ENCODE peak calls at places on chromosomes 3 and 15, in four cellular contexts. Y is stimulated activated CD4-positive, alpha-beta T cell treated with anti-CD3 and anti-CD28 coated beads, Interleukin-12 subunit alpha, Interleukin-12 subunit beta, amount 100 ng/mL, for 4 hours; D is mesothelial cell of epicardium; E is memory B cell. W is an unnamed sample.

GRCh38 chr3:110576962-110577361 is 494.7 kb upstream of the NECTIN3 start:
- DNase-seq in E (no peak), D (no peak), Y (no peak), W (no peak)

GRCh38 chr3:169699536-169700050 is 36.1 kb upstream of the MECOM start:
- DNase-seq in E (no peak), Y (no peak), D (no peak), W (no peak)

GRCh38 chr3:122005033-122005565 is 16.9 kb downstream of the ILDR1 start:
- DNase-seq in D (no peak), Y (no peak), E (peak), W (no peak)

GRCh38 chr15:82851981-82852511 is 42.6 kb downstream of the WHAMM start:
- DNase-seq in Y (no peak), E (no peak), D (no peak), W (no peak)

GRCh38 chr15:57213783-57214366 is 162.4 kb upstream of the CGNL1 start:
- DNase-seq in D (no peak), Y (no peak), E (peak), W (no peak)

GRCh38 chr3:152656207-152657001 is 178.5 kb upstream of the P2RY1 start:
- DNase-seq in D (no peak), Y (no peak), E (no peak), W (no peak)

GRCh38 chr3:134601539-134602439 is 49.0 kb downstream of the KY start:
- DNase-seq in D (peak), Y (no peak), E (no peak), W (no peak)

GRCh38 chr3:148459931-148460513 is 237.7 kb upstream of the AGTR1 start:
- DNase-seq in D (no peak), Y (no peak), E (no peak), W (no peak)

GRCh38 chr15:33852570-33852969 is 115.7 kb upstream of the CHRM5 start:
- DNase-seq in Y (no peak), D (no peak), E (no peak), W (no peak)

GRCh38 chr3:139523166-139523565 is 16.4 kb downstream of the RBP1 start:
- DNase-seq in D (no peak), E (no peak), Y (no peak), W (no peak)

GRCh38 chr3:49602877-49603411 is 48.7 kb downstream of the BSN start:
- DNase-seq in Y (peak), E (no peak), D (no peak), W (no peak)

GRCh38 chr3:113111308-113111707 is 100.0 kb upstream of the BOC start:
- DNase-seq in E (no peak), D (no peak), Y (no peak), W (no peak)

GRCh38 chr3:186870421-186871201 is 28.1 kb downstream of the ADIPOQ start:
- DNase-seq in Y (no peak), E (no peak), D (no peak), W (no peak)

GRCh38 chr15:82968066-82968465 is 15.5 kb upstream of the HOMER2 start:
- DNase-seq in Y (no peak), D (no peak), E (no peak), W (no peak)

GRCh38 chr3:99644017-99644416 is 5.6 kb downstream of the COL8A1 start:
- DNase-seq in E (no peak), D (no peak), Y (no peak), W (no peak)

GRCh38 chr3:195260286-195260905 is 10.6 kb downstream of the XXYLT1 start:
- DNase-seq in D (peak), E (no peak), Y (no peak), W (no peak)

GRCh38 chr3:66195347-66195783 is 25.4 kb upstream of the SLC25A26 start:
- DNase-seq in Y (peak), D (peak), E (no peak), W (no peak)

GRCh38 chr3:182785756-182786155 is 7.5 kb upstream of the ATP11B start:
- DNase-seq in Y (no peak), D (no peak), E (no peak), W (no peak)

GRCh38 chr15:85972805-85973540 is 106.7 kb upstream of the AGBL1 start:
- DNase-seq in E (no peak), D (no peak), Y (no peak), W (no peak)

GRCh38 chr15:83289160-83289559 is 4.7 kb upstream of the BNC1 start:
- DNase-seq in Y (no peak), D (no peak), E (no peak), W (no peak)

GRCh38 chr3:33877187-33877586 is 78.8 kb downstream of the PDCD6IP start:
- DNase-seq in E (no peak), Y (no peak), D (no peak), W (no peak)

GRCh38 chr3:80770106-80771079 is 991.1 kb downstream of the GBE1 start:
- DNase-seq in D (no peak), Y (no peak), E (no peak), W (no peak)